ENCODE peak calls at places on chromosomes 2 and 18, in eight cellular contexts. X, O, A, D, B, L, G and P are unnamed samples.

GRCh38 chr18:35920623-35921022 is 51.9 kb upstream of the RMP24 start:
- DNase-seq in X (no peak), O (no peak), A (no peak), D (no peak), B (no peak), L (no peak), G (no peak), P (no peak)

GRCh38 chr2:44934024-44934423 is 7.5 kb upstream of the SIX3 start:
- DNase-seq in X (no peak), O (no peak), A (no peak), D (no peak), B (no peak), L (peak; percentile 68), G (no peak), P (no peak)

GRCh38 chr18:28365406-28365805 is 188.5 kb upstream of the CDH2 start:
- DNase-seq in X (no peak), O (no peak), A (peak; percentile 73), D (no peak), B (peak; percentile 3), L (peak; percentile 57), G (no peak), P (no peak)

GRCh38 chr2:65436169-65436824 is 3.9 kb upstream of the SPRED2 start:
- DNase-seq in X (peak; percentile 68), O (peak; percentile 95), A (peak; percentile 94), D (peak; percentile 22), B (peak; percentile 80), L (peak; percentile 85), G (peak; percentile 54), P (peak; percentile 95)

GRCh38 chr2:101720732-101721131 is 23.2 kb downstream of the MAP4K4 start:
- DNase-seq in X (no peak), O (no peak), A (no peak), D (no peak), B (no peak), L (no peak), G (no peak), P (no peak)

GRCh38 chr2:169768262-169768995 is 30.2 kb upstream of the SSB start:
- DNase-seq in X (no peak), O (peak; percentile 55), A (no peak), D (peak; percentile 15), B (no peak), L (no peak), G (no peak), P (peak; percentile 71)

GRCh38 chr2:12083081-12083569 is 336.7 kb downstream of the LPIN1 start:
- DNase-seq in X (no peak), O (no peak), A (no peak), D (no peak), B (no peak), L (no peak), G (no peak), P (no peak)

GRCh38 chr2:188404341-188405004 is 112.8 kb downstream of the GULP1 start:
- DNase-seq in X (no peak), O (no peak), A (peak; percentile 30), D (no peak), B (no peak), L (no peak), G (no peak), P (no peak)

GRCh38 chr2:65172994-65173790 is 43.3 kb upstream of the RAB1A start:
- DNase-seq in X (no peak), O (no peak), A (no peak), D (no peak), B (no peak), L (no peak), G (no peak), P (no peak)

GRCh38 chr2:39228413-39229209 is 15.2 kb downstream of the CDKL4 start:
- DNase-seq in X (no peak), O (no peak), A (no peak), D (no peak), B (no peak), L (no peak), G (peak; percentile 57), P (no peak)

GRCh38 chr2:67612576-67612981 is 215.4 kb downstream of the ETAA1 start:
- DNase-seq in X (no peak), O (no peak), A (peak; percentile 41), D (no peak), B (no peak), L (no peak), G (no peak), P (no peak)

GRCh38 chr2:43133708-43134570 is 92.5 kb downstream of the ZFP36L2 start:
- DNase-seq in X (no peak), O (peak; percentile 42), A (no peak), D (peak; percentile 88), B (peak; percentile 87), L (no peak), G (peak; percentile 80), P (peak; percentile 89)

GRCh38 chr2:225165052-225165451 is 122.8 kb upstream of the DOCK10 start:
- DNase-seq in X (no peak), O (no peak), A (no peak), D (no peak), B (no peak), L (no peak), G (no peak), P (no peak)

GRCh38 chr2:157911646-157912217 is 35.6 kb upstream of the ACVR1 start:
- DNase-seq in X (no peak), O (no peak), A (no peak), D (no peak), B (no peak), L (peak; percentile 10), G (no peak), P (no peak)